ENCODE peak calls at places on chromosomes 2 and 18, in five cellular contexts. X, S, L, D and M are unnamed samples. For H3K4me1, the result is how much of the 10 kb centered on the place peaks cover.

GRCh38 chr2:203782262-203782976 is 76.0 kb downstream of the CD28 start:
- DNase-seq in X (peak), S (peak), L (peak), D (peak), M (peak)

GRCh38 chr2:234980476-234981187 is 28.8 kb downstream of the SH3BP4 start:
- DNase-seq in X (no peak), S (no peak), L (no peak), D (no peak), M (no peak)

GRCh38 chr2:227616631-227617030 is 667 bp upstream of the SCYGR4 start:
- DNase-seq in X (no peak), S (no peak), L (no peak), D (no peak), M (no peak)

GRCh38 chr18:111292-112014 is 46.9 kb upstream of the USP14 start:
- DNase-seq in X (peak), S (peak), L (peak), D (no peak), M (peak)

GRCh38 chr2:20704886-20705285 is 37.9 kb downstream of the GDF7 start:
- DNase-seq in X (no peak), S (no peak), L (no peak), D (no peak), M (no peak)

GRCh38 chr2:235286624-235287368 is 207.0 kb upstream of the AGAP1 start:
- DNase-seq in X (peak), S (no peak), L (no peak), D (no peak), M (no peak)

GRCh38 chr2:212364106-212364505 is 174.5 kb downstream of the ERBB4 start:
- DNase-seq in X (peak), S (no peak), L (no peak), D (no peak), M (no peak)

GRCh38 chr2:110903548-110903947 is 171.2 kb downstream of the ACOXL start:
- DNase-seq in X (no peak), S (no peak), L (no peak), D (no peak), M (no peak)

GRCh38 chr2:218128781-218129478 is 3.1 kb downstream of the CXCR2 start:
- DNase-seq in X (no peak), S (no peak), L (no peak), D (no peak), M (no peak)

GRCh38 chr2:13201924-13202323 is 485.2 kb downstream of the TRIB2 start:
- DNase-seq in X (peak), S (no peak), L (no peak), D (no peak), M (no peak)

GRCh38 chr2:241053576-241054251 is 48.4 kb downstream of the MTERF4 start:
- DNase-seq in X (no peak), S (no peak), L (no peak), D (no peak), M (no peak)

GRCh38 chr2:128547667-128548066 is 229.0 kb upstream of the HS6ST1 start:
- DNase-seq in X (no peak), S (no peak), L (no peak), D (no peak), M (no peak)

GRCh38 chr2:28602136-28602660 is 106.3 kb downstream of the PLB1 start:
- DNase-seq in X (no peak), S (no peak), L (no peak), D (no peak), M (no peak)

GRCh38 chr18:74378179-74378682 is 62.6 kb downstream of the C18orf63 start:
- DNase-seq in X (no peak), S (peak), L (no peak), D (no peak), M (no peak)

GRCh38 chr2:27844821-27845255 is 45.3 kb downstream of the RBKS start:
- DNase-seq in X (peak), S (no peak), L (no peak), D (no peak), M (no peak)

GRCh38 chr2:119323459-119323858 is 43.2 kb downstream of the C2orf76 start:
- DNase-seq in X (no peak), S (no peak), L (no peak), D (no peak), M (no peak)

GRCh38 chr18:41647914-41648313 is 307.1 kb upstream of the PIK3C3 start:
- DNase-seq in X (no peak), S (no peak), L (no peak), D (no peak), M (no peak)

GRCh38 chr2:128506534-128506933 is 187.9 kb upstream of the HS6ST1 start:
- DNase-seq in X (no peak), S (no peak), L (no peak), D (no peak), M (no peak)

GRCh38 chr18:75140296-75140695 is 68.6 kb downstream of the PTGR3 start:
- DNase-seq in X (no peak), S (no peak), L (no peak), D (no peak), M (no peak)

GRCh38 chr2:190829642-190830041 is 51.0 kb upstream of the GLS start:
- DNase-seq in X (no peak), S (no peak), L (no peak), D (no peak), M (no peak)

GRCh38 chr18:45335644-45336043 is 279.6 kb upstream of the SLC14A2 start:
- DNase-seq in X (no peak), S (no peak), L (no peak), D (no peak), M (no peak)

GRCh38 chr2:119432882-119433522 is 1.3 kb downstream of the TMEM37 start:
- DNase-seq in X (no peak), S (no peak), L (no peak), D (no peak), M (no peak)

GRCh38 chr2:39216495-39217191 is 27.1 kb downstream of the CDKL4 start:
- DNase-seq in X (no peak), S (peak), L (no peak), D (no peak), M (no peak)

GRCh38 chr2:16140771-16141640 is 200.7 kb downstream of the MYCN start:
- DNase-seq in X (no peak), S (no peak), L (no peak), D (no peak), M (no peak)

GRCh38 chr2:97759727-97760407 is 46.5 kb downstream of the ZAP70 start:
- DNase-seq in X (no peak), S (no peak), L (no peak), D (no peak), M (no peak)

GRCh38 chr2:18349421-18349820 is 211.0 kb downstream of the RDH14 start:
- DNase-seq in X (no peak), S (no peak), L (no peak), D (no peak), M (no peak)

GRCh38 chr2:204027105-204027504 is 90.5 kb downstream of the ICOS start:
- DNase-seq in X (no peak), S (peak), L (no peak), D (peak), M (no peak)

GRCh38 chr2:151973013-151973900 is 125.6 kb downstream of the CACNB4 start:
- DNase-seq in X (no peak), S (no peak), L (no peak), D (no peak), M (no peak)

GRCh38 chr2:11155326-11156059 is at the start of gene SLC66A3:
- DNase-seq in X (no peak), S (no peak), L (no peak), D (peak), M (no peak)

GRCh38 chr18:70377317-70377799 is 88.5 kb downstream of the SOCS6 start:
- DNase-seq in X (no peak), S (no peak), L (no peak), D (no peak), M (no peak)

GRCh38 chr2:128306931-128307460 is 11.7 kb downstream of the HS6ST1 start:
- DNase-seq in X (no peak), S (no peak), L (no peak), D (no peak), M (no peak)

GRCh38 chr2:187774551-187775071 is 220.4 kb upstream of the TFPI start:
- DNase-seq in X (peak), S (no peak), L (no peak), D (no peak), M (no peak)

GRCh38 chr2:15565994-15566671 is 5.0 kb upstream of the NBAS start:
- DNase-seq in X (no peak), S (no peak), L (no peak), D (no peak), M (no peak)

GRCh38 chr2:98730053-98730850 is 680 bp downstream of the MGAT4A start:
- DNase-seq in X (peak), S (peak), L (no peak), D (peak), M (no peak)

DNA sequence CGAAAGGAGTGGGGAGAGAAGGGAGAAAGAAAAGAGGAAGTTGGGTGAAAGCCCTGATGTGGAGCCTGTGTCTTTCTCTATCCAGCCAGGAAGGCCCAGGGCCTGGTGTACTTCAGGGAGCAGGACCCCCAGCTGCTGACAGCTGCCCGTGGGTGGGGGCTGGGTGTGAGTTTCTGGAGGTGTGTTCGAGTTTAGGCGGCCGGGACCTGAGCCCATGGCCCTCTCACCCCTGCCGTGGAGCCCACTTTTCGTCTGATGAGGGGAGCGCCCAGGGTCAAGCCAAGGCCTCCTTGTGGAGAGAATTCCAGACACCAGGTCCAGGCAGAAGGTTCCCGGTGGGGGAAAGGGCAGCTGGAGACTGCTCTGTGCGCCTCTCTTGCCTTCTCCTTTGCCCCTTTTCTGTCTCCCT is 2.2 kb downstream of the SIX3 start:
- DNase-seq in X (no peak), S (no peak), L (no peak), D (no peak), M (no peak)
- H3K4me3 ChIP-seq in X (no peak), S (no peak), L (no peak), D (no peak), M (no peak)

GRCh38 chr2:46273225-46273863 is 23.9 kb upstream of the EPAS1 start:
- DNase-seq in X (no peak), S (no peak), L (no peak), D (no peak), M (no peak)
- H3K4me1 ChIP-seq in X (under half), S (under half), L (under half), D (under half), M (under half)

GRCh38 chr18:8695932-8696510 is 9.3 kb upstream of the MTCL1 start:
- DNase-seq in X (no peak), S (no peak), L (no peak), D (peak), M (no peak)

GRCh38 chr18:8699126-8699525 is 6.2 kb upstream of the MTCL1 start:
- DNase-seq in X (no peak), S (no peak), L (no peak), D (no peak), M (no peak)

GRCh38 chr18:8699948-8700347 is 5.4 kb upstream of the MTCL1 start:
- DNase-seq in X (no peak), S (no peak), L (no peak), D (no peak), M (no peak)

GRCh38 chr18:8694891-8695290 is 10.5 kb upstream of the MTCL1 start:
- DNase-seq in X (no peak), S (no peak), L (no peak), D (no peak), M (no peak)

DNA sequence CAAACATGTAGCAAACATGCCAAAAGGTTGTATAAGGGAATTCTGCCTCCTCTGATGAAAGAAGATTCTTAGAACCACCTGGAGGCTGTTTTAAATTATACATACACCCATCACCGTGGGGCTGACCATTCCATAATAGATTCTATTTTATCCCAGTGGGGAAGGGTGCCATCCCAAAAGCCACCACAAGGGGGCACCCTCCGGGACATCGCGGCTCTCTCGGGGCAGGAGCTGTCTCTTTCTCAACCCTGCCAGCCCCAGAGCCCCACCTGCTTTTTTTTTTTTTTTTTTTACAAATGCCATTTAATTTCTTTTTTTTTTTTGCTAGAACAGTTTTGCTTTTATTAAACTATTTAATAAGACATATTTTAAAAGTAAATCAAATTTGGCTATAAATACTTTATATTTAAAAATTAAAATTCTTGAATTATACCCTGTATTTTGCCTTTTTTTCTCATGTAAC is 8.6 kb upstream of the MTCL1 start:
- DNase-seq in X (peak), S (peak), L (peak), D (peak), M (no peak)
- H3K4me3 ChIP-seq in X (no peak), S (no peak), L (no peak), D (peak), M (no peak)

GRCh38 chr2:100218552-100218951 is 76.2 kb upstream of the AFF3 start:
- DNase-seq in X (no peak), S (peak), L (no peak), D (no peak), M (no peak)

GRCh38 chr2:100228415-100228814 is 86.0 kb upstream of the AFF3 start:
- DNase-seq in X (no peak), S (no peak), L (no peak), D (no peak), M (no peak)

GRCh38 chr2:100222844-100223243 is 80.5 kb upstream of the AFF3 start:
- DNase-seq in X (no peak), S (no peak), L (no peak), D (no peak), M (no peak)

GRCh38 chr2:100228967-100229366 is 86.6 kb upstream of the AFF3 start:
- DNase-seq in X (no peak), S (no peak), L (no peak), D (no peak), M (no peak)

DNA sequence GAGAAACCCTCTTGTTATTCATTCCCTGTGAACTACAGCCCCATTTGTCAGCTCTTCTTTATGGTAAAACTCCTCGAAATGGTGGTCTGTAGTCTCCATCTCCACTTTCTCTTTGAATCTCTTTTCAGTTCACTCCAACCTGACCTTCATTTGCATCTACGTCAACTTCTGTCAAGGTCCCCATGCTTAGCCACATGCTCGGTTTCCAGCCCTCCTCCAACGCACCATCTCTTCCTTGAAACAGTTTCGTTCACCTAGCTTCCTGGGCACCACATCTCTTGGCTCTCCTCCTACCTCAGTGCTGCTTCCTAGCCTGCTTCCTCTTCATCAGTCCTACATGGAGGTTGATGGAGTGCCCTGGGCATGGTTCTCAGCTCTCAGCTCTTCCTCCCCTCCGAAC is 81.1 kb upstream of the AFF3 start:
- DNase-seq in X (no peak), S (no peak), L (no peak), D (no peak), M (no peak)
- H3K4me1 ChIP-seq in X (under half), S (under half), L (under half), D (under half), M (under half)

GRCh38 chr18:23194969-23195957 is 60.0 kb downstream of the CABLES1 start:
- DNase-seq in X (no peak), S (no peak), L (no peak), D (no peak), M (no peak)

GRCh38 chr18:23196119-23197004 is 61.1 kb downstream of the CABLES1 start:
- DNase-seq in X (no peak), S (no peak), L (no peak), D (no peak), M (peak)

GRCh38 chr18:23191952-23192662 is 56.8 kb downstream of the CABLES1 start:
- DNase-seq in X (peak), S (no peak), L (no peak), D (no peak), M (no peak)

GRCh38 chr18:23193727-23194126 is 58.4 kb downstream of the CABLES1 start:
- DNase-seq in X (no peak), S (no peak), L (no peak), D (no peak), M (no peak)

DNA sequence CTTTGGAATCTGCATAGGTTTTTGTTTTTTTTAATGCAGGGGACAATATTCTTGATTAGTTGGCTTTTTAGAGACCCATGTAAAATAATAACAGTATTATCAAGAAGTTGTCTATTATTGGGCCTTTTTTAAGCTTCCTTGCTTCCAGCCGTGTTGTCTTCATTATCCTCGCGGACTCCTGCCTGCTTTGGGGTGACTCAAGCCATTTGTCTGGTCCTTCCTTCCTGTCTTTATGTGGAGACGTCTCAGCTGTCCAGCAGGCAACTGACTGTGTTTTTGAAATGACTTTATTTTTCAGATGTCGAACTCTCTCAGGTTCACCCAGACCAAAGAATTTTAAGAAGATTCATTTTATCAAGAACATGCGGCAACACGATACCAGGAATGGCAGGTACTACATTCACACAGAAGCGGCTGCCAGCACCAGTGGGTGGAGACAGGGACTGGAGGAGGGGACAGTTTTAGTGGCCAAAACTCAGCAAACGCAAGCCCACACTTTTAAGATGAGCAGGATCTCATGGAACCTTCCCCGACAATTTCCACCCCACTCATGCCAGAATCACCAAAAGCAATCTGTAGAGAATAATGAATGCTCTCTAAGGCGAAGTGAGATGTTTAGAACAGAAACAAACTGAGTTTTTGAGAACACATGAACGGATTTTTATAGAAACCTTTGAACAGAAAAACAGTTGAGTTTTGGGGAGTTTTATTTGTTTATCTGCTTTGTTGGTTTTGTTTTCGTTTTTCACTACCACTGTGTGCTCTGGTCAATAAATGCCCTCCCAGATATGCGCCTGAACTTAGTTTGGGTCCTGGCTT is 59.1 kb downstream of the CABLES1 start:
- DNase-seq in X (no peak), S (no peak), L (no peak), D (no peak), M (no peak)
- H3K4me3 ChIP-seq in X (peak), S (no peak), L (no peak), D (no peak), M (no peak)

GRCh38 chr2:201698588-201699226 is at the start of gene MPP4:
- DNase-seq in X (peak), S (no peak), L (no peak), D (no peak), M (no peak)

GRCh38 chr2:201699384-201699783 is 940 bp upstream of the MPP4 start:
- DNase-seq in X (no peak), S (no peak), L (no peak), D (no peak), M (no peak)

GRCh38 chr2:201697899-201698298 is 545 bp downstream of the MPP4 start:
- DNase-seq in X (peak), S (no peak), L (no peak), D (no peak), M (no peak)

GRCh38 chr2:201701591-201701990 is 3.1 kb upstream of the MPP4 start:
- DNase-seq in X (no peak), S (no peak), L (no peak), D (no peak), M (no peak)

GRCh38 chr2:201696151-201696659 is 2.2 kb downstream of the MPP4 start:
- DNase-seq in X (peak), S (no peak), L (no peak), D (no peak), M (no peak)
- H3K4me1 ChIP-seq in X (under half), S (under half), L (under half), D (under half), M (under half)

GRCh38 chr18:62720766-62721613 is 5.6 kb downstream of the PHLPP1 start:
- DNase-seq in X (no peak), S (no peak), L (no peak), D (no peak), M (no peak)
- H3K4me3 ChIP-seq in X (no peak), S (no peak), L (no peak), D (no peak), M (no peak)

GRCh38 chr18:35246831-35247230 is 6.0 kb downstream of the ZNF397 start:
- DNase-seq in X (no peak), S (no peak), L (no peak), D (no peak), M (no peak)

GRCh38 chr18:35245719-35246317 is 5.0 kb downstream of the ZNF397 start:
- DNase-seq in X (no peak), S (no peak), L (no peak), D (no peak), M (no peak)

GRCh38 chr18:35244671-35245070 is 3.8 kb downstream of the ZNF397 start:
- DNase-seq in X (no peak), S (no peak), L (no peak), D (no peak), M (no peak)

GRCh38 chr18:35247412-35248249 is 6.8 kb downstream of the ZNF397 start:
- DNase-seq in X (no peak), S (no peak), L (no peak), D (peak), M (no peak)

GRCh38 chr18:35248429-35248828 is 7.6 kb downstream of the ZNF397 start:
- DNase-seq in X (no peak), S (no peak), L (no peak), D (no peak), M (no peak)
- H3K4me1 ChIP-seq in X (under half), S (under half), L (under half), D (under half), M (under half)

GRCh38 chr2:43133336-43133707 is 93.1 kb downstream of the ZFP36L2 start:
- DNase-seq in X (no peak), S (no peak), L (no peak), D (peak), M (no peak)

GRCh38 chr2:43131051-43131889 is 95.1 kb downstream of the ZFP36L2 start:
- DNase-seq in X (peak), S (peak), L (peak), D (peak), M (no peak)

GRCh38 chr2:43132523-43133301 is 93.7 kb downstream of the ZFP36L2 start:
- DNase-seq in X (no peak), S (peak), L (no peak), D (peak), M (no peak)

GRCh38 chr2:43130548-43130875 is 95.9 kb downstream of the ZFP36L2 start:
- DNase-seq in X (no peak), S (no peak), L (no peak), D (no peak), M (no peak)

GRCh38 chr2:43131890-43132522 is 94.4 kb downstream of the ZFP36L2 start:
- DNase-seq in X (no peak), S (no peak), L (no peak), D (no peak), M (no peak)
- H3K4me3 ChIP-seq in X (no peak), S (peak), L (no peak), D (peak), M (no peak)